ENCODE peak calls at places on chromosomes 7 and 10, in four cellular contexts. U, H, A and E are unnamed samples. For H3K9me3, the result is how much of the 10 kb centered on the place peaks cover.

GRCh38 chr10:46541735-46542566 is 14.5 kb downstream of the GPRIN2 start:
- DNase-seq in U (no peak), H (peak), A (peak), E (no peak)

GRCh38 chr7:19024261-19024660 is 93.2 kb downstream of the TWIST1 start:
- DNase-seq in U (peak), H (no peak), A (no peak), E (no peak)

GRCh38 chr10:112335866-112336265 is 38.0 kb upstream of the ACSL5 start:
- DNase-seq in U (no peak), H (no peak), A (no peak), E (no peak)

GRCh38 chr10:21740989-21741388 is 207.0 kb downstream of the MLLT10 start:
- DNase-seq in U (no peak), H (no peak), A (no peak), E (no peak)

GRCh38 chr7:123460616-123461015 is 73.8 kb downstream of the IQUB start:
- DNase-seq in U (peak), H (no peak), A (peak), E (no peak)

GRCh38 chr10:120308590-120308989 is 148.4 kb upstream of the PLPP4 start:
- DNase-seq in U (no peak), H (no peak), A (no peak), E (no peak)

GRCh38 chr7:19851504-19851903 is 78.1 kb upstream of the TMEM196 start:
- DNase-seq in U (no peak), H (no peak), A (peak), E (no peak)

GRCh38 chr7:27150568-27151340 is 1.6 kb downstream of the HOXA3 start:
- DNase-seq in U (peak), H (no peak), A (peak), E (peak)

GRCh38 chr7:128266891-128267839 is 26.1 kb downstream of the LEP start:
- DNase-seq in U (peak), H (peak), A (no peak), E (no peak)

GRCh38 chr7:111842489-111842888 is 280.2 kb upstream of the IMMP2L start:
- DNase-seq in U (no peak), H (no peak), A (no peak), E (no peak)

GRCh38 chr10:113854757-113855626 is 531 bp downstream of the NHLRC2 start:
- DNase-seq in U (peak), H (peak), A (peak), E (peak)

GRCh38 chr10:123879596-123880257 is 11.9 kb downstream of the CPXM2 start:
- DNase-seq in U (no peak), H (no peak), A (no peak), E (no peak)

GRCh38 chr10:131889755-131890154 is 11.1 kb upstream of the PPP2R2D start:
- DNase-seq in U (no peak), H (no peak), A (no peak), E (no peak)

GRCh38 chr10:103752680-103753248 is 102.6 kb downstream of the SH3PXD2A start:
- DNase-seq in U (no peak), H (no peak), A (peak), E (no peak)

GRCh38 chr10:121490906-121491519 is 107.2 kb downstream of the FGFR2 start:
- DNase-seq in U (no peak), H (no peak), A (no peak), E (no peak)

DNA sequence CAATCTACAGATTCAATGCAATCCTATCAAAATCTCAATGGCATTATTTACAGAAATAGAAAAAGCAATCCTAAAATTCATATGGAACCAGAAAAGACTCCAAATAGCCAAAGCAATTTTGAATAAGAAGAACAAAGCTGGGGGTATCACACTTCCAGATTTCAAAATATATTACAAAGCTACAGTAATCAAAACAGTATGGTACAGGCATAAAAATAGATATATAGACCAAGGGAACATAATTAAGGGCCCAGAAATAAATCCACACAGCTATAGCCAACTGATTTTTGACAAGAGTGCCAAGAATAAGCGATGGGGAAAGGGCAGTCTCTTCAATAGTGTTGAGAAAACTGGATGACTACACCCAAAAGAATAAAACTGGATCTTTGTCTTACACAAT is 251.9 kb upstream of the FOXK1 start:
- DNase-seq in U (no peak), H (no peak), A (no peak), E (no peak)
- H3K9me3 ChIP-seq in U (under half), H (under half), A (under half), E (under half)

GRCh38 chr10:9807848-9808247 is 1209.8 kb upstream of the CELF2 start:
- DNase-seq in U (no peak), H (no peak), A (no peak), E (no peak)
- H3K9me3 ChIP-seq in U (under half), H (under half), A (under half), E (under half)

DNA sequence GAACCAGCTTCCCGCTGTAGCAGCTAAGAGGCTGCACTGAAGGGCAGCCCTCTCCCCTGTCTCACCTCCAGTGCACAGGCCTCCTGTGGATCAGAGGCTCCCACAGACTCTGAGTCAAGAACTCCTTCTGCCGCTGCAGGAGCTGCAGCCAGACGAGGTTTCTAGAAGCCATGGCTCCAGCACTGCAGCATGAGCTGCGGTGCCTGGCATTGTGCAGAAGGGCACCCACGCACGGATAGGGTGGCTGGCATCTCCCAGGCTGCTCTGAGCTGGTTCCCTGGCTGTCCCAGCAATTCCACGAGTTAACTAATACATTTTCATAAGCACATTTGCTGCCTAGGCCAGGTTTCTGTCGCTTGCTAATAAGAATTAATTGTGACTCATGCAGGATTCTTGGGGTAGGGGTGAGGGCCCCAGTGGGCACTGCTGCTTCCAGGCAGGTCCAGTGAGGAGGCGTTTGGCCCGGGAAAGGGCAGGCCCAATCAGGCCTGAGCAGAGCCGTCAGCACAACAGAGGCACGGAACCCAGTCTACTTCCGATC is 594.2 kb downstream of the DNAJB6 start:
- DNase-seq in U (no peak), H (no peak), A (no peak), E (no peak)
- H3K9me3 ChIP-seq in U (under half), H (under half), A (under half), E (under half)

DNA sequence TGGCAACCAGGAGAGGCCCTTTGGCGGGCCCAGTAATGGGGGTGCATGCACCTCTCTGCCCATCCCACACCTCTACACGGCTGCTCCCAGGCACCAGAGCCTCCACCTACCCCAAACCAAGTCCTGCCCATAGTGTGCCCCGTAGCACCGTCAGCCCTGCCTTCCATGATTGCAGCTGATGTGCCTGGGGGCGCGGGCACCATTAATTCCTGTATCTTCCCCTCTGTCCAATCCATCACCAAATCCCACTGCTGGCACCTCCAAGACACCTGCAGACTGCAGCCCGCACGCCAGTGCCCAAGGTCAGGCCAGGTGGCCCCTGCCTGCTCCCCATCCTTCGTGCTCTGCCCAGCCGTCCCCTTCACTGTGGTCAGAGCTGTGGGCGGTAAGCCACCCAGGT is 533.0 kb downstream of the PTPRN2 start:
- DNase-seq in U (no peak), H (no peak), A (no peak), E (no peak)
- H3K9me3 ChIP-seq in U (under half), H (under half), A (under half), E (under half)

GRCh38 chr7:159269745-159270144 is 125.1 kb upstream of the VIPR2 start:
- DNase-seq in U (no peak), H (no peak), A (no peak), E (no peak)
- H3K9me3 ChIP-seq in U (under half), H (under half), A (under half), E (under half)

GRCh38 chr10:128776617-128777016 is 650.4 kb upstream of the MKI67 start:
- DNase-seq in U (no peak), H (no peak), A (no peak), E (no peak)
- H3K9me3 ChIP-seq in U (under half), H (under half), A (under half), E (under half)